ENCODE peak calls at places on chromosomes 4 and X, in nine cellular contexts. A, D, M, S, E, Q, U, K and H are unnamed samples. For H3K4me1, the result is how much of the 10 kb centered on the place peaks cover.

GRCh38 chr4:103292373-103292772 is 94.2 kb upstream of the CENPE start:
- DNase-seq in A (no peak), D (no peak), M (no peak), S (no peak), E (no peak), Q (no peak), U (no peak), K (no peak), H (no peak)

GRCh38 chrX:46601283-46601682 is 27.7 kb downstream of the CHST7 start:
- DNase-seq in A (no peak), D (no peak), M (no peak), S (no peak), E (no peak), Q (no peak), U (no peak), K (peak), H (no peak)

GRCh38 chr4:102758241-102758871 is 2.4 kb downstream of the MANBA start:
- DNase-seq in A (no peak), D (no peak), M (no peak), S (no peak), E (no peak), Q (no peak), U (no peak), K (no peak), H (no peak)

GRCh38 chr4:70722199-70722791 is 531 bp downstream of the RUFY3 start:
- DNase-seq in A (no peak), D (no peak), M (no peak), S (no peak), E (no peak), Q (no peak), U (no peak), K (peak), H (peak)

GRCh38 chr4:169492436-169493163 is 119.8 kb downstream of the NEK1 start:
- DNase-seq in A (no peak), D (no peak), M (peak), S (peak), E (peak), Q (no peak), U (peak), K (peak), H (no peak)

GRCh38 chr4:40003986-40004385 is 26.3 kb upstream of the PDS5A start:
- DNase-seq in A (no peak), D (no peak), M (no peak), S (peak), E (no peak), Q (no peak), U (no peak), K (no peak), H (no peak)

GRCh38 chrX:19065535-19065934 is 56.7 kb downstream of the ADGRG2 start:
- DNase-seq in A (no peak), D (no peak), M (peak), S (no peak), E (no peak), Q (no peak), U (no peak), K (no peak), H (no peak)

GRCh38 chr4:183638436-183638835 is 20.5 kb downstream of the RWDD4 start:
- DNase-seq in A (no peak), D (no peak), M (no peak), S (no peak), E (no peak), Q (no peak), U (no peak), K (no peak), H (no peak)

GRCh38 chrX:3815896-3816664 is 102.6 kb upstream of the PRKX start:
- DNase-seq in A (peak), D (peak), M (peak), S (peak), E (peak), Q (peak), U (peak), K (peak), H (peak)

GRCh38 chrX:30781711-30782444 is 107.2 kb downstream of the TAB3 start:
- DNase-seq in A (no peak), D (no peak), M (no peak), S (no peak), E (no peak), Q (no peak), U (no peak), K (no peak), H (no peak)

GRCh38 chr4:121077496-121077895 is 5.2 kb upstream of the NDNF start:
- DNase-seq in A (no peak), D (no peak), M (no peak), S (no peak), E (no peak), Q (no peak), U (no peak), K (no peak), H (no peak)

GRCh38 chr4:89797117-89797516 is 39.8 kb downstream of the SNCA start:
- DNase-seq in A (no peak), D (no peak), M (no peak), S (peak), E (no peak), Q (no peak), U (no peak), K (no peak), H (no peak)

GRCh38 chr4:124279741-124280140 is 432.8 kb downstream of the ANKRD50 start:
- DNase-seq in A (no peak), D (no peak), M (no peak), S (no peak), E (no peak), Q (no peak), U (no peak), K (peak), H (no peak)

GRCh38 chrX:135477576-135477975 is 42.9 kb upstream of the INTS6L start:
- DNase-seq in A (peak), D (no peak), M (no peak), S (peak), E (peak), Q (peak), U (peak), K (peak), H (peak)

GRCh38 chr4:37812713-37813112 is 13.8 kb upstream of the PGM2 start:
- DNase-seq in A (no peak), D (no peak), M (no peak), S (peak), E (no peak), Q (no peak), U (no peak), K (no peak), H (no peak)

GRCh38 chr4:158161561-158162354 is 11.1 kb downstream of the GASK1B start:
- DNase-seq in A (peak), D (no peak), M (no peak), S (peak), E (no peak), Q (peak), U (no peak), K (no peak), H (no peak)

GRCh38 chr4:88900432-88900831 is 156.6 kb downstream of the FAM13A start:
- DNase-seq in A (no peak), D (no peak), M (no peak), S (no peak), E (no peak), Q (no peak), U (no peak), K (no peak), H (no peak)

GRCh38 chrX:65926095-65927019 is 113.5 kb downstream of the VSIG4 start:
- DNase-seq in A (no peak), D (no peak), M (peak), S (no peak), E (no peak), Q (no peak), U (peak), K (no peak), H (no peak)

GRCh38 chr4:163063891-163064290 is 102.8 kb downstream of the NAF1 start:
- DNase-seq in A (no peak), D (no peak), M (no peak), S (peak), E (no peak), Q (no peak), U (no peak), K (no peak), H (no peak)

GRCh38 chr4:187090401-187090800 is 366.7 kb upstream of the FAT1 start:
- DNase-seq in A (no peak), D (no peak), M (no peak), S (no peak), E (no peak), Q (no peak), U (no peak), K (no peak), H (no peak)

GRCh38 chrX:124346064-124346876 is at the start of gene SH2D1A:
- DNase-seq in A (no peak), D (no peak), M (no peak), S (no peak), E (no peak), Q (no peak), U (no peak), K (no peak), H (no peak)

GRCh38 chrX:49879656-49880277 is 483 bp downstream of the USP27X start:
- DNase-seq in A (no peak), D (no peak), M (no peak), S (no peak), E (no peak), Q (no peak), U (no peak), K (peak), H (no peak)

GRCh38 chr4:98341309-98341708 is 80.1 kb downstream of the RAP1GDS1 start:
- DNase-seq in A (no peak), D (no peak), M (no peak), S (no peak), E (no peak), Q (no peak), U (no peak), K (peak), H (no peak)

GRCh38 chr4:140326395-140326993 is 47.0 kb upstream of the SCOC start:
- DNase-seq in A (no peak), D (no peak), M (no peak), S (peak), E (no peak), Q (peak), U (peak), K (peak), H (no peak)

GRCh38 chr4:151291485-151291884 is 14.5 kb downstream of the PRSS48 start:
- DNase-seq in A (no peak), D (no peak), M (no peak), S (no peak), E (no peak), Q (no peak), U (no peak), K (no peak), H (no peak)

GRCh38 chr4:168028568-168028967 is 63.8 kb upstream of the ANXA10 start:
- DNase-seq in A (no peak), D (no peak), M (no peak), S (peak), E (peak), Q (no peak), U (no peak), K (peak), H (no peak)

GRCh38 chr4:189506080-189506479 is 434.6 kb upstream of the FRG1 start:
- DNase-seq in A (no peak), D (no peak), M (no peak), S (no peak), E (no peak), Q (no peak), U (no peak), K (no peak), H (no peak)

GRCh38 chrX:115650916-115651315 is 89.9 kb downstream of the PLS3 start:
- DNase-seq in A (no peak), D (no peak), M (peak), S (peak), E (peak), Q (peak), U (peak), K (peak), H (peak)

GRCh38 chrX:87664381-87664780 is 146.8 kb downstream of the KLHL4 start:
- DNase-seq in A (no peak), D (no peak), M (no peak), S (peak), E (no peak), Q (no peak), U (no peak), K (peak), H (no peak)

GRCh38 chr4:22848332-22848731 is 155.6 kb downstream of the GBA3 start:
- DNase-seq in A (no peak), D (no peak), M (no peak), S (no peak), E (no peak), Q (no peak), U (peak), K (no peak), H (no peak)

GRCh38 chr4:6751611-6752485 is 30.7 kb upstream of the KIAA0232 start:
- DNase-seq in A (no peak), D (no peak), M (no peak), S (no peak), E (no peak), Q (no peak), U (no peak), K (no peak), H (no peak)

GRCh38 chrX:120755066-120755846 is 120.4 kb downstream of the CT47B1 start:
- DNase-seq in A (no peak), D (no peak), M (no peak), S (no peak), E (no peak), Q (no peak), U (peak), K (no peak), H (no peak)

GRCh38 chrX:12319012-12319519 is 180.8 kb downstream of the FRMPD4 start:
- DNase-seq in A (no peak), D (no peak), M (no peak), S (peak), E (no peak), Q (no peak), U (no peak), K (no peak), H (no peak)

GRCh38 chrX:19739683-19740082 is 147.7 kb downstream of the SH3KBP1 start:
- DNase-seq in A (peak), D (no peak), M (no peak), S (peak), E (peak), Q (peak), U (peak), K (peak), H (peak)

GRCh38 chr4:153728660-153729059 is 31.2 kb downstream of the RNF175 start:
- DNase-seq in A (no peak), D (no peak), M (no peak), S (no peak), E (no peak), Q (no peak), U (no peak), K (no peak), H (no peak)

GRCh38 chr4:36638273-36638811 is 356.9 kb downstream of the DTHD1 start:
- DNase-seq in A (no peak), D (no peak), M (no peak), S (no peak), E (no peak), Q (no peak), U (no peak), K (no peak), H (no peak)

GRCh38 chrX:55489315-55490009 is at the start of gene USP51:
- DNase-seq in A (peak), D (peak), M (peak), S (peak), E (peak), Q (peak), U (peak), K (peak), H (peak)

DNA sequence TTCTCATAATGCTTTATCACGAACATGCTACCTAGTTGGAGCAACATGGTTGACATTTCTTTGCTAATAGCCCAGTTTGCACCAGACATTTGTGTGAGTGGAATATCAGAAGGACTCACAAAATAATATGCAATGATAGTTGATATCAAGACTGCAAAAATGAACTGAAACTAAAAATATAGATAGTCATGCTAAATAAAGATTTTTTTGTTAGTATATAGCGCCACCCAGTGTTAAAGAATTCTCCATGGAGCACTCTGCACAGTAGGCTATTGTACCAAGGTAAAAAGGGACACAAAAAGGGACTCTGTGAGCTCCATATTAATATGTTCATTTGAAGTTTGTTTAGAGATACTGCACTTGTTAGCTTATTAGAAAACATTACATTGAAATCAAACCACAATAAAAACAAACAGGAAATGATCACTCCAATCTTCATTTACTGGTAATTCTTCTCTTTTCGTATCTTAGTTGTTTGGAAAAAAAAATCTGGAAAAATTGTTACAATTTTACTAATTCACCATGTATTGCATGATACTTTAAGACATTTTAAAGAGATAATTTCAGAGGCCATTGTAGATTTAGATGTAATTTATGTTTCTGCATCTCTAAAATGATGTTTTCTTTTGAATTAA is 1509.6 kb downstream of the ADGRL3 start:
- DNase-seq in A (no peak), D (no peak), M (no peak), S (peak), E (no peak), Q (no peak), U (no peak), K (peak), H (no peak)
- TF ChIP-seq EP300 in A (no peak), D (no peak), M (no peak), S (no peak), E (no peak), Q (no peak), U (no peak), K (no peak), H (no peak)

GRCh38 chr4:145107126-145107525 is 9.0 kb downstream of the ABCE1 start:
- DNase-seq in A (no peak), D (no peak), M (no peak), S (no peak), E (no peak), Q (no peak), U (no peak), K (no peak), H (no peak)

GRCh38 chr4:145099653-145100052 is 1.5 kb downstream of the ABCE1 start:
- DNase-seq in A (no peak), D (no peak), M (no peak), S (no peak), E (no peak), Q (no peak), U (no peak), K (no peak), H (no peak)

GRCh38 chr4:145102619-145103018 is 4.5 kb downstream of the ABCE1 start:
- DNase-seq in A (no peak), D (no peak), M (no peak), S (no peak), E (no peak), Q (no peak), U (no peak), K (no peak), H (no peak)

GRCh38 chr4:145101091-145101490 is 3.0 kb downstream of the ABCE1 start:
- DNase-seq in A (no peak), D (no peak), M (no peak), S (no peak), E (no peak), Q (no peak), U (no peak), K (no peak), H (no peak)

GRCh38 chr4:145103496-145103895 is 5.4 kb downstream of the ABCE1 start:
- DNase-seq in A (no peak), D (no peak), M (no peak), S (no peak), E (no peak), Q (no peak), U (no peak), K (no peak), H (no peak)
- H3K4me1 ChIP-seq in A (under half), D (under half), M (under half), S (under half), E (under half), Q (under half), U (under half), K (under half), H (under half)

GRCh38 chrX:69412661-69413060 is 91.5 kb upstream of the NALF2 start:
- DNase-seq in A (no peak), D (no peak), M (no peak), S (no peak), E (no peak), Q (no peak), U (no peak), K (no peak), H (no peak)

GRCh38 chrX:69415698-69416097 is 88.4 kb upstream of the NALF2 start:
- DNase-seq in A (no peak), D (no peak), M (no peak), S (no peak), E (no peak), Q (no peak), U (no peak), K (no peak), H (no peak)
- H3K27ac ChIP-seq in A (no peak), D (no peak), M (no peak), S (no peak), E (no peak), Q (no peak), U (no peak), K (no peak), H (no peak)

DNA sequence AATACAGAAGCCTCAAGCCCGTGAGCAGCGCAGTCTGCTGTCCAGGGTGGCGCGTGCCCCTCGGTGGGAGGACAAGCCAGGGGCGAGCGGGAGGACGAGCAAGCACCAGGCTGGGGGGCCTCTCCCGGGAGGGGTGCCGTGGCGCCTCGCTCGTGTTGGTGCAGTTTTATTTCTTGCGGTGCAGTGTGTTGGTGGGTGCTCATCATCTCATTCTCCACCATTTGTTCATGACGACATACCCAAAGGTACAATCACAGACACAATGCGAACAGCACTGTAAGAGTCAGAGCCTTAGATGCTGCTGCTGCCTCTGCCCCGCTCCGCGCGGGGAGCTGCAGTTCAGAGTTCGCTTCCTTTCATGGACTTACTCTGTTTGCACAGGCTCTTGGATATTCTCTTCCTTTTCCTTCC is 30.3 kb downstream of the RGS12 start:
- DNase-seq in A (no peak), D (peak), M (no peak), S (no peak), E (peak), Q (no peak), U (no peak), K (no peak), H (no peak)
- TF ChIP-seq EP300 in A (no peak), D (no peak), M (no peak), S (no peak), E (no peak), Q (no peak), U (no peak), K (no peak), H (no peak)

GRCh38 chrX:5648941-5649568 is 579.6 kb downstream of the NLGN4X start:
- DNase-seq in A (no peak), D (no peak), M (no peak), S (no peak), E (no peak), Q (no peak), U (no peak), K (no peak), H (no peak)
- H3K4me1 ChIP-seq in A (under half), D (under half), M (under half), S (under half), E (under half), Q (under half), U (under half), K (under half), H (under half)